ENCODE peak calls at places on chromosomes 2 and 18, in six cellular contexts. C is gastrocnemius medialis, D is lower leg skin, V is epithelial cell of esophagus, M is cardiac fibroblast, F is neural crest cell. R is an unnamed sample.

GRCh38 chr2:163667064-163667887 is 68.5 kb downstream of the FIGN start:
- DNase-seq in C (no peak), D (no peak), V (peak; percentile 84), M (peak; percentile 95), F (no peak), R (no peak)

GRCh38 chr18:3584897-3585460 is 135.0 kb downstream of the TGIF1 start:
- DNase-seq in C (no peak), D (no peak), V (peak; percentile 31), M (no peak), F (no peak), R (no peak)

GRCh38 chr18:8107426-8107825 is 501.8 kb upstream of the RAB12 start:
- DNase-seq in C (no peak), D (no peak), V (no peak), M (no peak), F (no peak), R (no peak)

GRCh38 chr2:62303818-62304217 is 107.9 kb downstream of the B3GNT2 start:
- DNase-seq in C (no peak), D (no peak), V (no peak), M (no peak), F (no peak), R (no peak)

GRCh38 chr2:197125000-197125399 is 185.6 kb downstream of the ANKRD44 start:
- DNase-seq in C (no peak), D (no peak), V (no peak), M (peak; percentile 19), F (no peak), R (no peak)

GRCh38 chr2:188922191-188922590 is 52.0 kb upstream of the COL3A1 start:
- DNase-seq in C (no peak), D (no peak), V (peak; percentile 24), M (peak; percentile 26), F (no peak), R (no peak)

GRCh38 chr18:9055185-9055584 is 47.3 kb upstream of the NDUFV2 start:
- DNase-seq in C (no peak), D (no peak), V (peak; percentile 90), M (peak; percentile 93), F (no peak), R (no peak)

GRCh38 chr2:36360063-36360462 is 4.5 kb downstream of the CRIM1 start:
- DNase-seq in C (no peak), D (no peak), V (peak; percentile 62), M (peak; percentile 28), F (no peak), R (no peak)

GRCh38 chr18:60693426-60693825 is 320.9 kb upstream of the MC4R start:
- DNase-seq in C (no peak), D (no peak), V (peak; percentile 91), M (peak; percentile 44), F (no peak), R (no peak)

GRCh38 chr2:38155025-38155424 is 79.1 kb upstream of the CYP1B1 start:
- DNase-seq in C (no peak), D (no peak), V (no peak), M (no peak), F (no peak), R (no peak)

GRCh38 chr2:147491491-147491890 is 353.3 kb upstream of the ACVR2A start:
- DNase-seq in C (no peak), D (no peak), V (no peak), M (no peak), F (no peak), R (no peak)

GRCh38 chr2:109470121-109470921 is 143.4 kb downstream of the SEPTIN10 start:
- DNase-seq in C (no peak), D (no peak), V (peak; percentile 90), M (peak; percentile 67), F (no peak), R (no peak)

GRCh38 chr18:77088977-77089795 is 43.4 kb downstream of the MBP start:
- DNase-seq in C (peak; percentile 89), D (peak; percentile 87), V (peak; percentile 71), M (no peak), F (no peak), R (no peak)

GRCh38 chr18:10471574-10471973 is 17.1 kb downstream of the APCDD1 start:
- DNase-seq in C (no peak), D (no peak), V (no peak), M (no peak), F (no peak), R (no peak)

GRCh38 chr2:158002079-158002478 is 99.6 kb upstream of the UPP2 start:
- DNase-seq in C (no peak), D (no peak), V (no peak), M (no peak), F (no peak), R (no peak)

GRCh38 chr2:221641181-221641871 is 69.2 kb upstream of the EPHA4 start:
- DNase-seq in C (no peak), D (no peak), V (peak; percentile 49), M (no peak), F (no peak), R (no peak)

GRCh38 chr2:127039387-127040031 is 67.4 kb downstream of the BIN1 start:
- DNase-seq in C (no peak), D (peak; percentile 66), V (no peak), M (no peak), F (no peak), R (no peak)

GRCh38 chr2:24586955-24587354 is 95.9 kb downstream of the NCOA1 start:
- DNase-seq in C (no peak), D (no peak), V (no peak), M (no peak), F (no peak), R (no peak)

GRCh38 chr18:59885579-59886163 is 14.1 kb upstream of the PMAIP1 start:
- DNase-seq in C (no peak), D (no peak), V (peak; percentile 71), M (peak; percentile 87), F (no peak), R (no peak)

GRCh38 chr18:50986360-50987087 is 18.7 kb downstream of the ELAC1 start:
- DNase-seq in C (peak; percentile 12), D (no peak), V (peak; percentile 20), M (peak; percentile 41), F (no peak), R (no peak)

DNA sequence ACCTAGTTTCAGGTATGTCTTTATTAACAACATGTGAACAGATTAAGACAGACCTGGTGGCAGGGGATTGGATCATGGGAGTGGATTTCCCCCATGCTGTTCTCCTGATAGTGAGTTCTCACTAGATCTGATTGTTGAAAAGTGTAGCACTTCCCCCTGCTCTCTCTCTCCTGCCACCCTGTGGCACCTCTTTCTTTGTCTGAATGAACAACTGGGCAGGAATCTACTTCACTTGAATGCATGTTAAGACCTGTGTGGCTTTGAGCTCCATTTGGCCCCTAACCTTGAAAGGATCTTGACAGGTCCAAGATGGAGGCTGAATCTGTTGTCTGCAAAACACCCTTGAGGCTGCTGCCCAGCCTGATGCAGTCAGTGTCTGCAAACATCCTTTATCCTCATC is 194.4 kb downstream of the RNF144A start:
- DNase-seq in C (no peak), D (no peak), V (peak; percentile 32), M (no peak), F (no peak), R (no peak)
- TF ChIP-seq CTCF in C (no peak), D (no peak), V (peak; percentile 8), M (no peak), F (no peak), R (peak; percentile 8)

GRCh38 chr2:235642446-235643107 is 148.7 kb downstream of the AGAP1 start:
- DNase-seq in C (no peak), D (no peak), V (peak; percentile 36), M (peak; percentile 76), F (no peak), R (no peak)
- TF ChIP-seq CTCF in C (no peak), D (no peak), V (no peak), M (peak; percentile 51), F (no peak), R (no peak)

GRCh38 chr18:6328624-6329016 is 86.1 kb downstream of the L3MBTL4 start:
- DNase-seq in C (no peak), D (no peak), V (no peak), M (no peak), F (no peak), R (no peak)
- TF ChIP-seq CTCF in C (no peak), D (no peak), V (no peak), M (no peak), F (no peak), R (no peak)

GRCh38 chr18:30970201-30970816 is 72.2 kb downstream of the DSC3 start:
- DNase-seq in C (no peak), D (no peak), V (peak; percentile 80), M (peak; percentile 61), F (peak; percentile 12), R (no peak)
- TF ChIP-seq CTCF in C (no peak), D (no peak), V (peak; percentile 48), M (no peak), F (peak; percentile 69), R (peak; percentile 66)

DNA sequence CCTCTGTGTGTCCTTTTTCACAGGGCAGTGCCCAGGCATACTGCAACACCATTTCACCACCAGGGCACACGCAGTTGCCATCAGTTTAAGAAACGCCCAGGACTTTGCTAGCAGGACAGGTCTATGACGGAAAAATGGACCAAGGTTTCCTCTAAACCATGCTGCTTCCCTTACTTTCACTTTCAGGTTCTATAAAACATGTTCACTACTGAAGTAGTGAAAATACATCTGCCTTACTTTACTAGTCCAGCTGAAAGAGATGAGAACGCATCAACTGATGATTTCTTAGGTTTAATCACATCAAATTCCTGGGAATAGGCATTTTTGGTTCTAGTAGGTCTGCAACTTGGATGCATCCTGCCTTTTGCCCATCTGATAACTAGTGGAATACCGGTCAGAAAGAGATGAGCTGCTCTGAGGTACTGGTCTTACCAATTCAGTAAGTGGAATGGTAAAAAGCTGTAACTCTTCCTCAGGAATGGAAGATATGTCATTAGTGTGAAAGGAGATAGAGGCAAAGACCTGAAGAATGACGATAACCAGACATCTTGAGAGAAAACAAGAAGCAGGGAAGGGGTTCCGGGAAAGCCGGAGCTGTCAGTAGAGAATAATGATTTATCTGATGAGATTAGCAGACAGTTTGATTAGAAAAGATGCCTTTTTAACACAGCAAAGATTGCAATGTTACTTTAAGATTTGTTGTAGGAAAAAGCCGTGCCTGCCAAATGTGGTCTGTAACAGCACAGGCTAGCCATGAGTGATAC is 110.3 kb downstream of the TCF4 start:
- DNase-seq in C (no peak), D (no peak), V (peak; percentile 24), M (peak; percentile 73), F (no peak), R (no peak)
- TF ChIP-seq CTCF in C (peak; percentile 51), D (no peak), V (peak; percentile 25), M (peak; percentile 27), F (no peak), R (no peak)

R was measured in D721Med.